ENCODE peak calls at places on chromosomes 11 and 22, in six cellular contexts. D is HCT116, H is HepG2, V is GM23338, J is H1, S is SK-N-MC. K is an unnamed sample.

GRCh38 chr22:50190182-50190951 is 4.7 kb downstream of the TRABD start:
- DNase-seq in D (peak; percentile 60), H (no peak), V (peak; percentile 81), J (peak; percentile 44), S (no peak), K (no peak)

GRCh38 chr11:77266766-77267165 is 34.7 kb downstream of the GDPD4 start:
- DNase-seq in D (no peak), H (no peak), V (no peak), J (no peak), S (no peak), K (no peak)

GRCh38 chr22:49278357-49278756 is 549.3 kb downstream of the BRD1 start:
- DNase-seq in D (no peak), H (no peak), V (no peak), J (no peak), S (no peak), K (no peak)

GRCh38 chr22:17191163-17191562 is 28.1 kb downstream of the ADA2 start:
- DNase-seq in D (no peak), H (no peak), V (no peak), J (no peak), S (no peak), K (no peak)

GRCh38 chr11:94675239-94675638 is 92.9 kb upstream of the AMOTL1 start:
- DNase-seq in D (no peak), H (no peak), V (no peak), J (no peak), S (no peak), K (no peak)

GRCh38 chr22:50542416-50542927 is 3.2 kb upstream of the KLHDC7B start:
- DNase-seq in D (no peak), H (no peak), V (no peak), J (no peak), S (no peak), K (no peak)

GRCh38 chr11:35483131-35483800 is 42.1 kb downstream of the PAMR1 start:
- DNase-seq in D (no peak), H (no peak), V (no peak), J (no peak), S (no peak), K (no peak)

GRCh38 chr22:21942407-21942895 is 10.2 kb downstream of the PPM1F start:
- DNase-seq in D (peak; percentile 44), H (no peak), V (no peak), J (no peak), S (peak; percentile 67), K (no peak)

GRCh38 chr11:2577071-2578005 is 122.5 kb downstream of the KCNQ1OT1 start:
- DNase-seq in D (no peak), H (no peak), V (no peak), J (no peak), S (no peak), K (no peak)

GRCh38 chr11:7143908-7144307 is 55.1 kb downstream of the RBMXL2 start:
- DNase-seq in D (peak; percentile 8), H (no peak), V (peak; percentile 57), J (no peak), S (no peak), K (no peak)

GRCh38 chr22:23829845-23830372 is 8.9 kb downstream of the DERL3 start:
- DNase-seq in D (no peak), H (no peak), V (no peak), J (no peak), S (peak; percentile 94), K (no peak)

GRCh38 chr11:3204141-3205015 is 14.2 kb downstream of the MRGPRG start:
- DNase-seq in D (no peak), H (no peak), V (no peak), J (no peak), S (no peak), K (no peak)

GRCh38 chr11:99693941-99694492 is 673.3 kb downstream of the CNTN5 start:
- DNase-seq in D (no peak), H (peak; percentile 3), V (no peak), J (no peak), S (peak; percentile 82), K (no peak)

GRCh38 chr11:15871904-15872303 is 484.4 kb downstream of the SOX6 start:
- DNase-seq in D (no peak), H (no peak), V (peak; percentile 29), J (no peak), S (no peak), K (peak; percentile 47)

GRCh38 chr11:10514713-10515112 is 26.3 kb downstream of the RNF141 start:
- DNase-seq in D (no peak), H (no peak), V (no peak), J (no peak), S (no peak), K (no peak)

GRCh38 chr11:75768909-75769771 is 562 bp downstream of the DGAT2 start:
- DNase-seq in D (no peak), H (no peak), V (peak; percentile 46), J (no peak), S (no peak), K (no peak)

GRCh38 chr11:130474637-130475400 is 26.4 kb downstream of the ADAMTS15 start:
- DNase-seq in D (no peak), H (no peak), V (no peak), J (no peak), S (no peak), K (peak; percentile 89)

GRCh38 chr22:29689872-29690213 is 30.0 kb upstream of the CABP7 start:
- DNase-seq in D (no peak), H (peak; percentile 24), V (peak; percentile 90), J (peak; percentile 41), S (no peak), K (no peak)

GRCh38 chr11:21710791-21711190 is 482.1 kb upstream of the ANO5 start:
- DNase-seq in D (no peak), H (no peak), V (no peak), J (no peak), S (no peak), K (no peak)

GRCh38 chr11:122733301-122733686 is 77.8 kb downstream of the UBASH3B start:
- DNase-seq in D (no peak), H (no peak), V (no peak), J (no peak), S (no peak), K (no peak)

GRCh38 chr11:3095712-3096361 is 38.6 kb upstream of the CARS1 start:
- DNase-seq in D (no peak), H (no peak), V (no peak), J (no peak), S (no peak), K (no peak)

GRCh38 chr11:68543594-68543993 is 83.0 kb downstream of the PPP6R3 start:
- DNase-seq in D (no peak), H (no peak), V (no peak), J (no peak), S (no peak), K (no peak)

GRCh38 chr22:46537946-46538815 is 761 bp upstream of the CELSR1 start:
- DNase-seq in D (no peak), H (no peak), V (peak; percentile 70), J (no peak), S (no peak), K (no peak)

GRCh38 chr11:12076840-12077534 is 33.4 kb upstream of the MICAL2 start:
- DNase-seq in D (no peak), H (no peak), V (no peak), J (no peak), S (no peak), K (no peak)

GRCh38 chr11:78800089-78800690 is 225.5 kb upstream of the NARS2 start:
- DNase-seq in D (no peak), H (no peak), V (no peak), J (no peak), S (no peak), K (no peak)

GRCh38 chr22:20549232-20549841 is 41.9 kb downstream of the MED15 start:
- DNase-seq in D (no peak), H (no peak), V (peak; percentile 26), J (no peak), S (no peak), K (no peak)

GRCh38 chr11:28142724-28143123 is 34.5 kb downstream of the METTL15 start:
- DNase-seq in D (no peak), H (no peak), V (no peak), J (no peak), S (no peak), K (no peak)

GRCh38 chr11:86735462-86736302 is 63.3 kb upstream of the ME3 start:
- DNase-seq in D (no peak), H (no peak), V (no peak), J (no peak), S (no peak), K (no peak)

GRCh38 chr11:129285387-129285786 is 90.3 kb upstream of the BARX2 start:
- DNase-seq in D (no peak), H (no peak), V (no peak), J (no peak), S (no peak), K (no peak)

GRCh38 chr11:68460741-68461283 is at the start of gene PPP6R3:
- DNase-seq in D (no peak), H (no peak), V (no peak), J (no peak), S (no peak), K (no peak)

GRCh38 chr22:39251762-39252460 is 7.1 kb upstream of the PDGFB start:
- DNase-seq in D (no peak), H (peak; percentile 67), V (no peak), J (no peak), S (no peak), K (no peak)

GRCh38 chr22:24894220-24894975 is 52.1 kb downstream of the LHFPL7 start:
- DNase-seq in D (peak; percentile 89), H (peak; percentile 96), V (peak; percentile 15), J (no peak), S (no peak), K (no peak)
- TF ChIP-seq POLR2AphosphoS5 in D (peak; percentile 28), H (no peak), V (no peak), J (no peak), S (no peak), K (peak; percentile 93)

GRCh38 chr22:42560381-42560780 is 6.6 kb downstream of the SERHL2 start:
- DNase-seq in D (no peak), H (no peak), V (no peak), J (no peak), S (no peak), K (no peak)
- H3K27ac ChIP-seq in D (no peak overlapping the region), H (no peak overlapping the region), V (no peak overlapping the region), J (no peak overlapping the region), S (no peak overlapping the region), K (no peak overlapping the region)

GRCh38 chr11:596374-596773 is 19.4 kb downstream of the IRF7 start:
- DNase-seq in D (no peak), H (no peak), V (no peak), J (no peak), S (no peak), K (no peak)
- H3K36me3 ChIP-seq in D (peaks cover 64% of the 10 kb centered on the region), H (peaks cover 48% of the 10 kb centered on the region), V (peaks cover 25% of the 10 kb centered on the region), J (peaks cover 62% of the 10 kb centered on the region), S (peaks cover 71% of the 10 kb centered on the region), K (no peaks in the 10 kb centered on the region)

DNA sequence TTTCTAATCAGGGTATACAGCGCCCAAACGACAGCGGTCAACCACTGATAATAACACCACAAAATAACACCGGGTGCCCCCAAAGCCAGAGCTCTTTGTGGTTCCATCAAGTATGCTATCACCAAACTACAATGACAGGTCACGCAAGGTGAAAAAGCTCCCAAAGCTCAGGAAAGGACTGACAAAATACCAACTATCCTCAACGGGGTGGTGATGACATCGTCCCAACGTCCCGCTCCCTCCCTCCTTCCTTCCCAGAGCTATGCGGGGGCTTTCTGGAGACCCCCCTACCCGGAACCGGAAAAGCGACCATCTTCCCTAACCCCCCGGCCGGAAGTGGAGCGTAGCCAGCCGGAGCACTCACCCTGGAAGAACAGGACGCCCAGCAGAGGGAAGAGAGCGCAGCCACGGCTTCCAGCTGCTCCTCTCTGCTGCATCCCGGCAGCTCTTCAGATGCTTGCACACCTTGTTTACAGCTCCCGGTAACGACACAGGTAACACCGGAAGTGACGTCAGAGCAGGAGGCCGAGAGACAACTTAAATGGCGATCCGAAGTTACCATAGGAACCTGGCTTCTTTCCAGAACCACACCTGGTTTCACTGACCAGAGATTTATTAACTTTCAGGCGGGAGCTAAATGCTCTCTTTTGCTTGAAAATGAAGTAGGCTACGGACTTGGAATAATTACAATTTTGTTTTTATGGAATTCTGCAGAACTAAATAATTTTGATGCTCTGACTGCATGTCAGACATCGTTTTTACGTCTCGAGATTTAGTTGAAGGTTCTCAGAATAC is at the start of gene MPZL3:
- DNase-seq in D (peak; percentile 96), H (peak; percentile 91), V (peak; percentile 98), J (peak; percentile 29), S (peak; percentile 56), K (no peak)
- TF ChIP-seq POLR2AphosphoS5 in D (peak; percentile 86), H (peak; percentile 71), V (peak; percentile 75), J (peak; percentile 80), S (peak; percentile 41), K (peak; percentile 86)

K was measured in vagina.